ENCODE peak calls at places on chromosomes 4 and X, in six cellular contexts. G is GM06990, S is fibroblast of pulmonary artery, Z is SK-N-SH, L is cardiac fibroblast, H is kidney. U is an unnamed sample.

GRCh38 chr4:68147079-68147478 is 17.4 kb upstream of the TMPRSS11F start:
- DNase-seq in S (no peak), Z (no peak), H (no peak), L (no peak), G (no peak), U (no peak)

GRCh38 chr4:170591076-170591475 is 501.3 kb upstream of the AADAT start:
- DNase-seq in L (peak), S (no peak), Z (no peak), G (no peak), H (no peak), U (no peak)

GRCh38 chrX:53723381-53723780 is 36.9 kb upstream of the HUWE1 start:
- DNase-seq in G (no peak), S (no peak), H (no peak), L (no peak), Z (no peak), U (no peak)

GRCh38 chrX:110396777-110397176 is 38.1 kb downstream of the RTL9 start:
- DNase-seq in L (no peak), S (no peak), Z (no peak), H (no peak), G (no peak), U (no peak)

GRCh38 chr4:177005801-177006230 is 213.1 kb upstream of the VEGFC start:
- DNase-seq in H (no peak), S (peak), L (peak), G (no peak), Z (no peak), U (no peak)

GRCh38 chr4:19823781-19824180 is 427.9 kb upstream of the SLIT2 start:
- DNase-seq in L (no peak), H (no peak), S (no peak), G (no peak), Z (no peak), U (no peak)

GRCh38 chr4:124427095-124427767 is 285.3 kb downstream of the ANKRD50 start:
- DNase-seq in L (peak), G (no peak), S (peak), H (no peak), Z (no peak), U (no peak)

GRCh38 chr4:163332526-163333405 is at the start of gene NPY1R:
- DNase-seq in S (peak), L (peak), Z (peak), G (peak), H (peak), U (peak)

GRCh38 chr4:3880595-3881120 is 114.5 kb downstream of the ADRA2C start:
- DNase-seq in H (peak), Z (peak), L (peak), S (peak), G (peak), U (peak)

GRCh38 chr4:186727977-186728519 is 4.4 kb upstream of the FAT1 start:
- DNase-seq in H (no peak), L (peak), Z (no peak), G (no peak), S (peak), U (no peak)

GRCh38 chrX:107775000-107775733 is 420 bp downstream of the TSC22D3 start:
- DNase-seq in G (no peak), L (no peak), Z (no peak), S (no peak), H (no peak), U (peak)

GRCh38 chr4:110087116-110087708 is 111.2 kb downstream of the ELOVL6 start:
- DNase-seq in S (peak), H (no peak), L (peak), Z (no peak), G (no peak), U (no peak)

GRCh38 chrX:153755136-153755535 is 8.9 kb upstream of the PLXNB3 start:
- DNase-seq in Z (no peak), S (no peak), L (no peak), H (no peak), G (no peak), U (no peak)

GRCh38 chrX:130165703-130166502 is at the start of gene AIFM1:
- DNase-seq in Z (peak), H (peak), L (peak), G (peak), S (peak), U (peak)

GRCh38 chr4:66927937-66928336 is 617.4 kb downstream of the CENPC start:
- DNase-seq in Z (no peak), G (no peak), S (no peak), L (no peak), H (no peak), U (no peak)

GRCh38 chrX:19824603-19825002 is 62.8 kb downstream of the SH3KBP1 start:
- DNase-seq in Z (no peak), G (no peak), H (no peak), L (peak), S (no peak), U (no peak)

GRCh38 chrX:10381218-10381617 is 224.4 kb downstream of the CLCN4 start:
- DNase-seq in G (no peak), L (no peak), H (no peak), Z (no peak), S (no peak), U (no peak)

GRCh38 chr4:15234585-15235126 is 193.2 kb upstream of the C1QTNF7 start:
- DNase-seq in S (peak), L (peak), H (no peak), Z (no peak), G (no peak), U (no peak)

GRCh38 chrX:77937291-77937690 is 26.8 kb downstream of the ATP7A start:
- DNase-seq in Z (no peak), L (peak), H (no peak), G (no peak), S (peak), U (no peak)

GRCh38 chr4:152715076-152715475 is 35.3 kb upstream of the TMEM154 start:
- DNase-seq in L (no peak), S (no peak), Z (no peak), H (no peak), G (no peak), U (no peak)

GRCh38 chr4:87274327-87274726 is 48.4 kb downstream of the HSD17B13 start:
- DNase-seq in S (no peak), Z (no peak), H (no peak), L (no peak), G (no peak), U (no peak)

GRCh38 chr4:129220254-129220653 is 124.3 kb downstream of the C4orf33 start:
- DNase-seq in S (no peak), L (no peak), Z (no peak), H (no peak), G (no peak), U (no peak)

GRCh38 chrX:132270699-132271098 is 51.5 kb upstream of the RAP2C start:
- DNase-seq in Z (no peak), S (peak), L (peak), H (no peak), G (no peak), U (no peak)

GRCh38 chr4:138090145-138090917 is 151.8 kb downstream of the SLC7A11 start:
- DNase-seq in Z (peak), H (no peak), G (peak), S (peak), L (peak), U (peak)

GRCh38 chrX:97398030-97398551 is 514.4 kb downstream of the RPA4 start:
- DNase-seq in Z (no peak), H (no peak), G (peak), L (peak), S (peak), U (peak)

DNA sequence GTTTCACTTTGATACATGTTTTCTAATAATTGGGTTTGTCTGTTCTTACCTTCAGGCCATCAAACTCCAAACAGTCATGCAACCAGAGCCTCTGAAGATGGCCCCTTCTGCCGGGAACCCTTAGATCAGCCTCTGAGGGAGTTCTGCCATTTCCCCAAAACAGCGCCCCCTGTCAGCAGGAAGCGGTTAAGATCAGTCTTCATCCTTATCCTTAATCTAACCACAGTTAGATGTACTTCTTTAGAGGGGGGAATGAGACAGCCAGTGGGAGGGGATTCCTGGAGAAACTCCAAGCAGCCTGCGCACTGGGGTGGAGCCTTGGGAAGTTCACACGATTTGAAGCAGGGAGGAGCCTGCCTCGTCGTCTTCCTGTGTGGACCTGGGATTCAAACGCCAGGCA is 185.4 kb downstream of the INPP4B start:
- DNase-seq in Z (no peak), S (no peak), H (no peak), L (no peak), G (no peak), U (no peak)
- TF ChIP-seq CTCF in Z (peak), S (no peak), H (no peak), L (no peak), G (peak), U (no peak)

DNA sequence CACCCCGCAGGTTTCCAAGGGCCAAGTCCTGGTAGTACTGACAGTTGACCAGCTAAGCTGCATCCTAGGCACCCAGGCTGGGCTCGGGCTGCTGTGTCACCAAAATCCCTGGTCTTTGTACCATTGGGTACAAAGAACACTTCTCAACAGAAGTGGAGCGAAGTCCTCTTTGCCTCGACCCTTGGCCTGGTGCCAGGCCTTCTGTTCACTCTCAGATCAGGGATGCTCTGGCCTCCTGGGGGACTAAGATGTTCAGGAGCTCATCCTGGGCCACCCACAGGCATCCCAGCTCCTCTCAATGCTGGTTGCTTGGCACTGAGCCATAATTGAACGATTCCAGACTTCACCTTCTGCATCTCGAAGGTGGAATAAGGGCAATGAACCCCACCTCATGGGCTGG is 13.8 kb upstream of the SLC2A9 start:
- DNase-seq in G (no peak), S (no peak), L (no peak), H (no peak), Z (no peak), U (no peak)
- TF ChIP-seq CTCF in G (no peak), S (no peak), L (no peak), H (no peak), Z (no peak), U (no peak)

GRCh38 chrX:145825896-145826295 is 8.3 kb downstream of the SLITRK2 start:
- DNase-seq in Z (no peak), H (no peak), S (no peak), L (peak), G (no peak), U (no peak)
- TF ChIP-seq CTCF in Z (peak), H (no peak), S (no peak), L (no peak), G (peak), U (no peak)

DNA sequence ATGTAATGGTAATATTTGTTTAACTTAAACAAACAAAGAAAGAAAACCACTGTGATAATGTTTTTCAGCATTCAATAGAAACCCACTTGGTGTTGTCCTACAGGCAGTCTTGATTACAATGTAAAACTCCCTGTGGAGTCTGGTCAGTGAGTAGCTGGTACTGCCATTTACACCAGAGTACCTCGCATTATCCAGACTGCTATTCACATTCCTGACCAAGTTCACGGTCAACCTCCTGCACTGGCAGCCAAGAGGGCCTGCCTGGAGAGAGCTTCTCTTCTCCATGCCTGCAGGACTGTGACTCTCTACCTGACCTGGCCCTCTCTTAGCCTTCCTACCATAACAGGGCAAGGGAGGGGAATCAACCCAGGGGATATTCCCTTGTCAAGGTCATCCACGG is 2.9 kb upstream of the LONRF3 start:
- DNase-seq in G (no peak), Z (no peak), S (no peak), H (no peak), L (no peak), U (no peak)
- TF ChIP-seq CTCF in G (no peak), Z (no peak), S (no peak), H (no peak), L (no peak), U (no peak)

DNA sequence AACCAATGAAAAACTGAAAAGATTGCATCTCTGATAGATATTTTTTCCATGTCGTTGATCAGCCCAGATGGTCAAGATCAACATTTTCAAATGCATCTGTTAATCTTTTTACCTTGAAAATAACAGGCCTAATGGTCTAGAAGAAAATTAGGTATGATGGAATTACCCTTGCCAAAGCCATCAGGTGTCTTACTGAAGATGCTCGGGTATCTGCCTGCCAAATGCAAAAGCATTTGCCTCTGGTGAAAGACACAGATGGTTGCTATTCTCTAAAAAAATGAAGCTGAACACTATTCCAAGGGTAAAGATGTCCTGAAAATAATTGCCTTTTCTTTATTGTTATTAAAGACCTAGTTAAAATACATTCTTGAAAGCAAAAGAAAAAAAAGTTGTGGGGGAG is 126.0 kb downstream of the FNIP2 start:
- DNase-seq in L (no peak), S (no peak), G (no peak), H (no peak), Z (no peak), U (no peak)
- TF ChIP-seq CTCF in L (no peak), S (no peak), G (no peak), H (no peak), Z (no peak), U (no peak)

GRCh38 chr4:8939160-8939855 is 67.7 kb upstream of the HMX1 start:
- DNase-seq in Z (peak), S (no peak), H (no peak), G (no peak), L (no peak), U (no peak)

GRCh38 chr4:8938623-8939022 is 67.0 kb upstream of the HMX1 start:
- DNase-seq in H (no peak), S (no peak), L (no peak), G (no peak), Z (peak), U (peak)

GRCh38 chr4:8939887-8940742 is 68.5 kb upstream of the HMX1 start:
- DNase-seq in H (no peak), Z (peak), S (no peak), G (no peak), L (no peak), U (peak)

GRCh38 chr4:8938137-8938536 is 66.5 kb upstream of the HMX1 start:
- DNase-seq in Z (no peak), L (no peak), S (no peak), G (no peak), H (no peak), U (no peak)

GRCh38 chr4:8940792-8941491 is 69.3 kb upstream of the HMX1 start:
- DNase-seq in S (no peak), L (no peak), G (no peak), Z (no peak), H (no peak), U (no peak)
- TF ChIP-seq CTCF in S (no peak), L (no peak), G (peak), Z (peak), H (no peak), U (no peak)

U was measured in GM13976.